ENCODE peak calls at places on chromosomes 4 and X, in six cellular contexts. D is AG09319; K is activated CD8-positive, alpha-beta T cell treated with anti-CD3 and anti-CD28 coated beads for 36 hours; G is GM12865; P is lower lobe of right lung; N is tibial artery. S is an unnamed sample.

GRCh38 chr4:101135371-101136010 is 211.8 kb downstream of the PPP3CA start:
- DNase-seq in D (no peak), K (no peak), G (no peak), P (no peak), N (no peak), S (no peak)

GRCh38 chr4:168074861-168075260 is 17.5 kb upstream of the ANXA10 start:
- DNase-seq in D (no peak), K (no peak), G (peak), P (no peak), N (no peak), S (no peak)

GRCh38 chrX:132218100-132218807 is 993 bp downstream of the RAP2C start:
- DNase-seq in D (peak), K (peak), G (peak), P (peak), N (peak), S (peak)

GRCh38 chrX:123425904-123426303 is 241.8 kb downstream of the GRIA3 start:
- DNase-seq in D (no peak), K (no peak), G (no peak), P (no peak), N (peak), S (no peak)

GRCh38 chr4:155025762-155026457 is 182.5 kb upstream of the NPY2R start:
- DNase-seq in D (no peak), K (peak), G (peak), P (peak), N (no peak), S (no peak)

GRCh38 chr4:2907706-2908293 is 55.4 kb downstream of the NOP14 start:
- DNase-seq in D (no peak), K (no peak), G (no peak), P (no peak), N (no peak), S (no peak)

GRCh38 chrX:74924449-74925209 is 623 bp downstream of the NEXMIF start:
- DNase-seq in D (no peak), K (peak), G (peak), P (peak), N (peak), S (no peak)

GRCh38 chrX:155048997-155049619 is 21.8 kb downstream of the CMC4 start:
- DNase-seq in D (no peak), K (peak), G (peak), P (no peak), N (no peak), S (no peak)

GRCh38 chr4:15568814-15569213 is 86.3 kb downstream of the FBXL5 start:
- DNase-seq in D (no peak), K (no peak), G (no peak), P (no peak), N (no peak), S (no peak)

GRCh38 chrX:14504960-14505538 is 24.3 kb upstream of the GLRA2 start:
- DNase-seq in D (no peak), K (no peak), G (no peak), P (no peak), N (no peak), S (no peak)

GRCh38 chrX:48697182-48697727 is 721 bp downstream of the SUV39H1 start:
- DNase-seq in D (no peak), K (no peak), G (no peak), P (no peak), N (no peak), S (no peak)

GRCh38 chr4:47106561-47106960 is 75.2 kb downstream of the GABRB1 start:
- DNase-seq in D (no peak), K (no peak), G (no peak), P (no peak), N (no peak), S (no peak)

GRCh38 chrX:119734897-119735339 is 23.5 kb upstream of the SOWAHD start:
- DNase-seq in D (no peak), K (no peak), G (no peak), P (peak), N (peak), S (peak)

GRCh38 chr4:156754832-156755570 is 216.6 kb downstream of the PDGFC start:
- DNase-seq in D (no peak), K (no peak), G (no peak), P (no peak), N (no peak), S (no peak)

GRCh38 chr4:66169341-66169740 is 499.1 kb upstream of the EPHA5 start:
- DNase-seq in D (no peak), K (no peak), G (no peak), P (no peak), N (no peak), S (no peak)
- TF ChIP-seq CTCF in D (no peak), K (no peak), G (no peak), P (no peak), N (no peak), S (no peak)

DNA sequence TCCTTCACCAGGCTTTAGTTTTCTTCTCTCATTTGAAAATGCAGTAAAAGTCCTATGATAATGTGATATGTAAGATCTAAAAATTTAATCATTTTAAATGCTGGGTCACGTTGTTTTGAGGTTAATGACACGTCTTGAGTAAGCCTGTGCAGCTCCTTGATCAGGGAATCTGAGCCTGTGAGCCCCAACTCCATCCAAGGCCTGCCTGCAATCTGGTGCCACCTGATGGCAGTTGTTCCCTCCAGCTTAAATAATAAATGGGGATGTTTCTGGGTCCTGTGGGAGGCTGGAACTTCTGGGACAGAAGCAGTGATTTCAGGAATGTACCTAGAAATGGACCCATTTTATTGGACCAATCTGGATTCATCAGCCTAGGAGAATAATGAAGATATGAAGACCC is 455.4 kb upstream of the ADGRL3 start:
- DNase-seq in D (no peak), K (no peak), G (no peak), P (no peak), N (no peak), S (no peak)
- TF ChIP-seq CTCF in D (no peak), K (no peak), G (no peak), P (no peak), N (no peak), S (no peak)

DNA sequence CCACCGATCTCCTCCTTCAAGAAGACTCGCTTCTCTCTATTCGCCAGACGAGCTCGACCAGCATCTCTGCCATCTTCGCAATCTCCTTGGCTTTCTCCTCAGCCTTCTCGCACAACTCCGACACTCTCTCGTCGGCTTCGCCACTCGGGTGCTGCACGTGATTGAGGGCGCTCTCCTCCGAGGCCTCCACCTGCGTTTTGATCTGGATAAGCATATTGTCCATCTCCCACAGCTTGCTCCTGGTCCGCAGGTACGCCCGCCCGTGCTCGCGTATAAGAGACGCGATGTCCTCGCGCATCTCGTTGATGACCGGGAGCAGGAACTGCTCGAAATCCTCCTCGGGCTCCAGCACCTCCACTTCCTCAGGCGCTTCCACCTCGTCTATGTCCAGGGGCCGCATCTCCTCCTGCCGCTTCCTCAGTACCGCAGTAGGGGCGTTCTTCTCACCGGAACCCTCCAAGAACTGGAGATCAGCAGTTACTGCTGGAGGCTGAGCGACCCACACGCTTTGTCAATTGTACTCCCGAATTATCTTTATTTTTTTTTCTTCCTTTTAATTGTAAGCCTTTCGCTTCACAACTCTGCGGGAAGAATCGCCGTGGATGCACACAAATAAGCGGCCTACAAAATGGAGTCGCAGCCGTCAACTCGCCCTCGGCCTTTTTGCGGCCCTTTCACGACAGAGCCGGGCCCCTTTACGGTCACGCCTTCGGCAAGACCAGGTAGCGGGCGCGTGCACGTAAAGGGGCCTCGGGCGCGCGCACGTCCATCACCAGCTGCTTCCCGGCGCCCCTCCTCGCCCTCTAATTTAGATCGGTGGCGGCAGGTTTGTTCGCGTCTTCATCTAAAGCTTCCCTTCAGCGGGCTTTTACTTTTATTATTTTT is at the start of gene MRFAP1L1:
- DNase-seq in D (peak), K (peak), G (peak), P (peak), N (peak), S (peak)
- TF ChIP-seq CTCF in D (no peak), K (no peak), G (no peak), P (no peak), N (peak), S (no peak)

GRCh38 chrX:71944369-71944768 is 33.7 kb downstream of the NHSL2 start:
- DNase-seq in D (no peak), K (no peak), G (no peak), P (no peak), N (no peak), S (no peak)
- TF ChIP-seq CTCF in D (no peak), K (no peak), G (no peak), P (no peak), N (no peak), S (no peak)

S was measured in CD14-positive monocyte.